ENCODE peak calls at places on chromosomes 16 and 17, in four cellular contexts. One of them, this sample, is unnamed.

GRCh38 chr16:79519448-79519847 is 81.1 kb downstream of the MAF start:
- DNase-seq in activated CD4-positive, alpha-beta T cell treated with anti-CD3 and anti-CD28 coated beads, Interleukin-2, amount 10 ng/mL, durations not matched to agents 7 days and 5 days: no peak
- DNase-seq in Kasumi-1: no peak
- DNase-seq in head of caudate nucleus: peak
- DNase-seq in this sample: no peak

GRCh38 chr17:75996665-75997590 is 3.7 kb upstream of the CDK3 start:
- DNase-seq in activated CD4-positive, alpha-beta T cell treated with anti-CD3 and anti-CD28 coated beads, Interleukin-2, amount 10 ng/mL, durations not matched to agents 7 days and 5 days: peak
- DNase-seq in Kasumi-1: peak
- DNase-seq in head of caudate nucleus: no peak
- DNase-seq in this sample: no peak

GRCh38 chr17:45339646-45340605 is 23.1 kb upstream of the MAP3K14 start:
- DNase-seq in activated CD4-positive, alpha-beta T cell treated with anti-CD3 and anti-CD28 coated beads, Interleukin-2, amount 10 ng/mL, durations not matched to agents 7 days and 5 days: no peak
- DNase-seq in Kasumi-1: no peak
- DNase-seq in head of caudate nucleus: no peak
- DNase-seq in this sample: no peak

GRCh38 chr16:84854759-84855158 is 35.0 kb downstream of the CRISPLD2 start:
- DNase-seq in activated CD4-positive, alpha-beta T cell treated with anti-CD3 and anti-CD28 coated beads, Interleukin-2, amount 10 ng/mL, durations not matched to agents 7 days and 5 days: no peak
- DNase-seq in Kasumi-1: no peak
- DNase-seq in head of caudate nucleus: no peak
- DNase-seq in this sample: no peak

GRCh38 chr16:72480926-72481325 is 309.0 kb upstream of the PMFBP1 start:
- DNase-seq in activated CD4-positive, alpha-beta T cell treated with anti-CD3 and anti-CD28 coated beads, Interleukin-2, amount 10 ng/mL, durations not matched to agents 7 days and 5 days: no peak
- DNase-seq in Kasumi-1: no peak
- DNase-seq in head of caudate nucleus: no peak
- DNase-seq in this sample: no peak

GRCh38 chr17:78838574-78839005 is 2.0 kb downstream of the USP36 start:
- DNase-seq in activated CD4-positive, alpha-beta T cell treated with anti-CD3 and anti-CD28 coated beads, Interleukin-2, amount 10 ng/mL, durations not matched to agents 7 days and 5 days: no peak
- DNase-seq in Kasumi-1: no peak
- DNase-seq in head of caudate nucleus: no peak
- DNase-seq in this sample: no peak

GRCh38 chr17:75331671-75332070 is 42.4 kb upstream of the SLC25A19 start:
- DNase-seq in activated CD4-positive, alpha-beta T cell treated with anti-CD3 and anti-CD28 coated beads, Interleukin-2, amount 10 ng/mL, durations not matched to agents 7 days and 5 days: no peak
- DNase-seq in Kasumi-1: no peak
- DNase-seq in head of caudate nucleus: no peak
- DNase-seq in this sample: no peak

GRCh38 chr16:11946433-11946832 is 4.6 kb upstream of the NPIPB2 start:
- DNase-seq in activated CD4-positive, alpha-beta T cell treated with anti-CD3 and anti-CD28 coated beads, Interleukin-2, amount 10 ng/mL, durations not matched to agents 7 days and 5 days: no peak
- DNase-seq in Kasumi-1: no peak
- DNase-seq in head of caudate nucleus: no peak
- DNase-seq in this sample: no peak

GRCh38 chr17:189444-189843 is 8.0 kb upstream of the DOC2B start:
- DNase-seq in activated CD4-positive, alpha-beta T cell treated with anti-CD3 and anti-CD28 coated beads, Interleukin-2, amount 10 ng/mL, durations not matched to agents 7 days and 5 days: no peak
- DNase-seq in Kasumi-1: no peak
- DNase-seq in head of caudate nucleus: no peak
- DNase-seq in this sample: no peak

GRCh38 chr17:78020717-78021108 is 62.2 kb downstream of the TNRC6C start:
- DNase-seq in activated CD4-positive, alpha-beta T cell treated with anti-CD3 and anti-CD28 coated beads, Interleukin-2, amount 10 ng/mL, durations not matched to agents 7 days and 5 days: no peak
- DNase-seq in Kasumi-1: no peak
- DNase-seq in head of caudate nucleus: no peak
- DNase-seq in this sample: no peak

GRCh38 chr17:68289473-68289872 is 1.5 kb downstream of the SLC16A6 start:
- DNase-seq in activated CD4-positive, alpha-beta T cell treated with anti-CD3 and anti-CD28 coated beads, Interleukin-2, amount 10 ng/mL, durations not matched to agents 7 days and 5 days: no peak
- DNase-seq in Kasumi-1: no peak
- DNase-seq in head of caudate nucleus: no peak
- DNase-seq in this sample: no peak

GRCh38 chr17:8489841-8490240 is 54.2 kb downstream of the NDEL1 start:
- DNase-seq in activated CD4-positive, alpha-beta T cell treated with anti-CD3 and anti-CD28 coated beads, Interleukin-2, amount 10 ng/mL, durations not matched to agents 7 days and 5 days: no peak
- DNase-seq in Kasumi-1: no peak
- DNase-seq in head of caudate nucleus: no peak
- DNase-seq in this sample: no peak

GRCh38 chr17:77493238-77493812 is 352.6 kb downstream of the SEC14L1 start:
- DNase-seq in activated CD4-positive, alpha-beta T cell treated with anti-CD3 and anti-CD28 coated beads, Interleukin-2, amount 10 ng/mL, durations not matched to agents 7 days and 5 days: no peak
- DNase-seq in Kasumi-1: no peak
- DNase-seq in head of caudate nucleus: no peak
- DNase-seq in this sample: no peak

GRCh38 chr17:4769628-4770027 is 2.1 kb upstream of the TM4SF5 start:
- DNase-seq in activated CD4-positive, alpha-beta T cell treated with anti-CD3 and anti-CD28 coated beads, Interleukin-2, amount 10 ng/mL, durations not matched to agents 7 days and 5 days: no peak
- DNase-seq in Kasumi-1: no peak
- DNase-seq in head of caudate nucleus: no peak
- DNase-seq in this sample: no peak

GRCh38 chr17:17683710-17684365 is 2.6 kb downstream of the RAI1 start:
- DNase-seq in activated CD4-positive, alpha-beta T cell treated with anti-CD3 and anti-CD28 coated beads, Interleukin-2, amount 10 ng/mL, durations not matched to agents 7 days and 5 days: no peak
- DNase-seq in Kasumi-1: no peak
- DNase-seq in head of caudate nucleus: no peak
- DNase-seq in this sample: no peak

GRCh38 chr16:66845791-66846221 is 1.6 kb downstream of the CA7 start:
- DNase-seq in activated CD4-positive, alpha-beta T cell treated with anti-CD3 and anti-CD28 coated beads, Interleukin-2, amount 10 ng/mL, durations not matched to agents 7 days and 5 days: no peak
- DNase-seq in Kasumi-1: no peak
- DNase-seq in head of caudate nucleus: peak
- DNase-seq in this sample: no peak

GRCh38 chr16:1512174-1512573 is 19.0 kb downstream of the TELO2 start:
- DNase-seq in activated CD4-positive, alpha-beta T cell treated with anti-CD3 and anti-CD28 coated beads, Interleukin-2, amount 10 ng/mL, durations not matched to agents 7 days and 5 days: no peak
- DNase-seq in Kasumi-1: no peak
- DNase-seq in head of caudate nucleus: no peak
- DNase-seq in this sample: no peak

GRCh38 chr16:70432800-70433455 is 6.0 kb downstream of the ST3GAL2 start:
- DNase-seq in activated CD4-positive, alpha-beta T cell treated with anti-CD3 and anti-CD28 coated beads, Interleukin-2, amount 10 ng/mL, durations not matched to agents 7 days and 5 days: no peak
- DNase-seq in Kasumi-1: no peak
- DNase-seq in head of caudate nucleus: no peak
- DNase-seq in this sample: no peak

GRCh38 chr16:27346818-27347217 is 33.0 kb downstream of the IL4R start:
- DNase-seq in activated CD4-positive, alpha-beta T cell treated with anti-CD3 and anti-CD28 coated beads, Interleukin-2, amount 10 ng/mL, durations not matched to agents 7 days and 5 days: no peak
- DNase-seq in Kasumi-1: peak
- DNase-seq in head of caudate nucleus: no peak
- DNase-seq in this sample: no peak

GRCh38 chr16:78045865-78046581 is 23.7 kb downstream of the CLEC3A start:
- DNase-seq in activated CD4-positive, alpha-beta T cell treated with anti-CD3 and anti-CD28 coated beads, Interleukin-2, amount 10 ng/mL, durations not matched to agents 7 days and 5 days: peak
- DNase-seq in Kasumi-1: peak
- DNase-seq in head of caudate nucleus: peak
- DNase-seq in this sample: peak

GRCh38 chr16:46555981-46556380 is 65.2 kb downstream of the SHCBP1 start:
- DNase-seq in activated CD4-positive, alpha-beta T cell treated with anti-CD3 and anti-CD28 coated beads, Interleukin-2, amount 10 ng/mL, durations not matched to agents 7 days and 5 days: no peak
- DNase-seq in Kasumi-1: no peak
- DNase-seq in head of caudate nucleus: no peak
- DNase-seq in this sample: no peak

GRCh38 chr17:50060951-50061712 is 5.2 kb downstream of the ITGA3 start:
- DNase-seq in activated CD4-positive, alpha-beta T cell treated with anti-CD3 and anti-CD28 coated beads, Interleukin-2, amount 10 ng/mL, durations not matched to agents 7 days and 5 days: no peak
- DNase-seq in Kasumi-1: no peak
- DNase-seq in head of caudate nucleus: peak
- DNase-seq in this sample: no peak

GRCh38 chr17:17151055-17151454 is 55.1 kb downstream of the PLD6 start:
- DNase-seq in activated CD4-positive, alpha-beta T cell treated with anti-CD3 and anti-CD28 coated beads, Interleukin-2, amount 10 ng/mL, durations not matched to agents 7 days and 5 days: no peak
- DNase-seq in Kasumi-1: no peak
- DNase-seq in head of caudate nucleus: no peak
- DNase-seq in this sample: no peak

GRCh38 chr17:20999044-20999573 is 43.7 kb downstream of the USP22 start:
- DNase-seq in activated CD4-positive, alpha-beta T cell treated with anti-CD3 and anti-CD28 coated beads, Interleukin-2, amount 10 ng/mL, durations not matched to agents 7 days and 5 days: no peak
- DNase-seq in Kasumi-1: no peak
- DNase-seq in head of caudate nucleus: no peak
- DNase-seq in this sample: no peak